ENCODE peak calls at places on chromosome 3, in four cellular contexts. One of them, this sample, is unnamed.

GRCh38 chr3:153138267-153139210 is 23.5 kb upstream of the RAP2B start:
- DNase-seq in GM12878: peak
- DNase-seq in GM12891: no peak
- DNase-seq in K562: no peak
- DNase-seq in this sample: peak

GRCh38 chr3:46660003-46660402 is 33.5 kb downstream of the ALS2CL start:
- DNase-seq in GM12878: no peak
- DNase-seq in GM12891: no peak
- DNase-seq in K562: no peak
- DNase-seq in this sample: no peak

GRCh38 chr3:192851821-192852352 is 65.8 kb downstream of the MB21D2 start:
- DNase-seq in GM12878: no peak
- DNase-seq in GM12891: no peak
- DNase-seq in K562: no peak
- DNase-seq in this sample: peak

GRCh38 chr3:52533623-52534280 is at the start of gene NT5DC2:
- DNase-seq in GM12878: no peak
- DNase-seq in GM12891: peak
- DNase-seq in K562: peak
- DNase-seq in this sample: no peak

GRCh38 chr3:33061782-33062181 is 35.2 kb downstream of the GLB1 start:
- DNase-seq in GM12878: no peak
- DNase-seq in GM12891: no peak
- DNase-seq in K562: no peak
- DNase-seq in this sample: no peak

GRCh38 chr3:39671116-39671515 is 138.3 kb upstream of the MYRIP start:
- DNase-seq in GM12878: no peak
- DNase-seq in GM12891: no peak
- DNase-seq in K562: no peak
- DNase-seq in this sample: no peak

GRCh38 chr3:53078656-53079055 is 32.8 kb upstream of the SFMBT1 start:
- DNase-seq in GM12878: no peak
- DNase-seq in GM12891: no peak
- DNase-seq in K562: no peak
- DNase-seq in this sample: no peak

GRCh38 chr3:101189786-101190185 is 130.6 kb downstream of the IMPG2 start:
- DNase-seq in GM12878: no peak
- DNase-seq in GM12891: no peak
- DNase-seq in K562: no peak
- DNase-seq in this sample: no peak

GRCh38 chr3:150303776-150304175 is 104.3 kb upstream of the TSC22D2 start:
- DNase-seq in GM12878: peak
- DNase-seq in GM12891: no peak
- DNase-seq in K562: peak
- DNase-seq in this sample: no peak

GRCh38 chr3:69828817-69829216 is 89.6 kb downstream of the MITF start:
- DNase-seq in GM12878: no peak
- DNase-seq in GM12891: no peak
- DNase-seq in K562: no peak
- DNase-seq in this sample: no peak

GRCh38 chr3:125967156-125967555 is 1.8 kb upstream of the ROPN1B start:
- DNase-seq in GM12878: no peak
- DNase-seq in GM12891: no peak
- DNase-seq in K562: no peak
- DNase-seq in this sample: no peak

DNA sequence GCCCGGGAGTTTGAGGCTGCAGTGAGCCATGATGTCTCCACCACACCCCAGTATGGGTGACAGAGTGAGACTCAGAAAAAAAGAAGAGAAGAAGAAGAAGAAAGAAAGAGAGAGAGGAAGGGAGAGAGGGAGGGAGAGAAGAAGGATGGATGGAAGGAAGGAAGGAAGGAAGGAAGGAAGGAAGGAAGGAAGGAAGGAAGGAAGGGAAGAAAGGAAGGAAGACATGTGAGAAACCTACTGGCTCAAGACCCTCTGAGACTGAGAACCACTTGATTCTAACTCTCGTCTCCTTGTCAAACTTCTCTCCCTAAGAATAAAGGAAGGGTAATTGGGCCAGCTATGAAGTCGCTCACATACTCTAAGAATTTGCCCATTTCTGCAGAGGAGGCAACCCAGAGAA is 148.1 kb upstream of the UBE2E1 start:
- DNase-seq in GM12878: no peak
- DNase-seq in GM12891: no peak
- DNase-seq in K562: no peak
- DNase-seq in this sample: no peak
- TF ChIP-seq SPI1 in GM12878: no peak
- TF ChIP-seq SPI1 in GM12891: no peak
- TF ChIP-seq SPI1 in K562: no peak
- TF ChIP-seq SPI1 in this sample: no peak

DNA sequence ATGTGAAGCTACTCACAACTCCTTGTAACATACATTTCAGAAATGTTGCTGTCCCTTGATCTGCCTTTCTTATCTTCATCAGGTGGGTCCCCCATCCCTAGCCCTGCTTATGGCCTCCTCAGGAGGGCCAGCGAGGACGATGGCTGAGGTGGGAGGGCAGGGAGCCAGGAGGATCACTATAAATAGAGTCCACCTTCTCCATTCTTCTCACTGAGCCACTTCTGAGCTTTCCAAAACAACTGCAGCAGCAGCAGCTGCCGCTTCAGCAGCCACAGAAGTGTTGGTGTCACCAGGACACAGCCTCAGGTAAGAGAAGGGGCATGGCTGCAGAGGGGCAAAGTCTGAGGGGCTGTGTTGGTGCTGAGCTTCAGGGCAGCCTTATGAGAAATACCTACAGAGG is 53.5 kb downstream of the ANAPC13 start:
- DNase-seq in GM12878: no peak
- DNase-seq in GM12891: no peak
- DNase-seq in K562: no peak
- DNase-seq in this sample: no peak
- TF ChIP-seq SPI1 in GM12878: no peak
- TF ChIP-seq SPI1 in GM12891: no peak
- TF ChIP-seq SPI1 in K562: no peak
- TF ChIP-seq SPI1 in this sample: no peak

GRCh38 chr3:109926376-109926775 is 589.0 kb upstream of the DPPA4 start:
- DNase-seq in GM12878: no peak
- DNase-seq in GM12891: no peak
- DNase-seq in K562: no peak
- DNase-seq in this sample: no peak
- TF ChIP-seq SPI1 in GM12878: no peak
- TF ChIP-seq SPI1 in GM12891: no peak
- TF ChIP-seq SPI1 in K562: no peak
- TF ChIP-seq SPI1 in this sample: no peak

DNA sequence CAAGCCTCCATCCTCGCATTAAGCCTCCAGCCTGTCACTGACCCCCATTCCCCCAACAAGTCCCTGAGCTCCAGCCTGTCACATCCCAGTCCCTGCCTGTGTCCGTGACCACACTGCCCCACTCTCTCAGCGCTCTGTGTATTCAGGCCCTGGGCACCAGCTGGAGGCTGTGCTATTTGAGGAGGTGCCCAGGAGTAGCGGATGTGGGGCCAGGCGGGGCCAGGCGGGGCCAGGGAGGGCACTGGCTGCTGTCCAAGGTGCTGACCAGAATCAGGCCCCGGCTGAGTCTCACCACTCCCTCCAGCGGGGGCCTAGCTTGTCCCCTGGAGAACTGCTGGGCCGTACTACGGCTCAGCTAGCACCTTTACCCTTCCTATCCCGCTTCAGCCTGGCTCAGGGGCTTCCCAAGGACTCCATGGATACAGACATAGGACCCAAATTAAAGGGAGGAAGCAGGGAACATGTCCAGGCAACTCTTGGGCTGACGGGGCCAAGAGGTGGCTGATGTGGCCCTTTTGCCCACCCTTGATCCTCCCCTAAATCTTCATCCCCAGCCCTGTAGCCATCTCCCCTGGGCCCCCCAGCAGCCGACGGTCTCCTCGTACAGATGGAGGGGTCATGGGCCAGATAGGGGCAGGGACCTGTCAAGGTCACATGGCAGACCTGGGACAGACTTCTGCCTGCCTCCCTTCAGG is 1.1 kb downstream of the HHATL start:
- DNase-seq in GM12878: no peak
- DNase-seq in GM12891: peak
- DNase-seq in K562: peak
- DNase-seq in this sample: peak
- TF ChIP-seq SPI1 in GM12878: no peak
- TF ChIP-seq SPI1 in GM12891: no peak
- TF ChIP-seq SPI1 in K562: no peak
- TF ChIP-seq SPI1 in this sample: no peak

DNA sequence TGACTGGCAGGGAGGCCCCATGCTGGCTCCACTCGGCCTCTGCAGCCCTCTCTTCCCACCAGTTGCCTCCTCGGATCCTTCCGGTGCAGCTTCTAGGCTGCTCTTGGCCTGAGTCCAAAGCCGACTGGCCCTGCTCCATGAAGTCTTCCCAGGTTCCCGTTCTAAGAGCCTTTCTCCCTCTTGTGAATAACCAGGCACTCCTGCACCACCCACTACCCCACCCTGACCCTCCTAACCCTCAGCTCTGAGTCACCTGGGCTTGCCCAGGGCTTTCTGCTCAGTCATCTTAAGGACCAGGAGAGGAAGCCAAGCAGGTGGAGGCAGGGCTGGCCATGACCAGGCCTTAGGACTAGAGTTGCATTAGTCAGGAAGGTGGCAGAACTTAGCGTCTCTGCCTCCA is 28.1 kb upstream of the CNBP start:
- DNase-seq in GM12878: no peak
- DNase-seq in GM12891: no peak
- DNase-seq in K562: peak
- DNase-seq in this sample: peak
- TF ChIP-seq SPI1 in GM12878: no peak
- TF ChIP-seq SPI1 in GM12891: no peak
- TF ChIP-seq SPI1 in K562: peak
- TF ChIP-seq SPI1 in this sample: no peak

GRCh38 chr3:127072221-127072771 is 89.4 kb downstream of the PLXNA1 start:
- DNase-seq in GM12878: no peak
- DNase-seq in GM12891: no peak
- DNase-seq in K562: no peak
- DNase-seq in this sample: no peak
- TF ChIP-seq SPI1 in GM12878: no peak
- TF ChIP-seq SPI1 in GM12891: no peak
- TF ChIP-seq SPI1 in K562: no peak
- TF ChIP-seq SPI1 in this sample: no peak

GRCh38 chr3:94456332-94456731 is 393.5 kb downstream of the NSUN3 start:
- DNase-seq in GM12878: no peak
- DNase-seq in GM12891: no peak
- DNase-seq in K562: no peak
- DNase-seq in this sample: no peak

GRCh38 chr3:94459167-94459566 is 396.3 kb downstream of the NSUN3 start:
- DNase-seq in GM12878: no peak
- DNase-seq in GM12891: no peak
- DNase-seq in K562: no peak
- DNase-seq in this sample: no peak

DNA sequence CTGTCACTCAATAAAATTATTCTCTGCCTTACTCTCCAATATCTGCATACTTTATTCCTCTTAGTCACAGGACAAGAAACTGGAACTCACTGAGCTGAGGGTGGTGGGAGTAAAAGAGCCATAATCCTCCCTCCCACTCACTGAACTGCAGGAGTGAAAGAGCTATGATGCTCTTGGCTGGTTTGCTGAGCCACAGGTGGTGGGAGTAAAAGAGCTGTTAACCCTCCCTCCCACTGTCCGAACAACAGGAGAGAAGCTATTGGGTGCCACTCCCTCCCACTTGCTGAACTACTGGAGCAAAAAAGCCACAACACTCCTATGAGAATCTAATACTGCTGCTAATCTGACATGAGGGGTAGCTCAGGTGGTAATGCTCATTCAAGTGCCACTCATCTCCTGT is 391.0 kb downstream of the NSUN3 start:
- DNase-seq in GM12878: no peak
- DNase-seq in GM12891: no peak
- DNase-seq in K562: no peak
- DNase-seq in this sample: no peak
- TF ChIP-seq SPI1 in GM12878: no peak
- TF ChIP-seq SPI1 in GM12891: no peak
- TF ChIP-seq SPI1 in K562: no peak
- TF ChIP-seq SPI1 in this sample: no peak

GRCh38 chr3:123343296-123344174 is 105.4 kb downstream of the ADCY5 start:
- DNase-seq in GM12878: no peak
- DNase-seq in GM12891: no peak
- DNase-seq in K562: no peak
- DNase-seq in this sample: no peak
- TF ChIP-seq SPI1 in GM12878: no peak
- TF ChIP-seq SPI1 in GM12891: no peak
- TF ChIP-seq SPI1 in K562: no peak
- TF ChIP-seq SPI1 in this sample: no peak

This sample was measured in HL-60.